ENCODE peak calls at places on chromosomes 16 and 17, in ten cellular contexts. M is lung, H is H9, E is Peyer's patch, D is testis, W is IMR-90, J is A549, Q is pancreas, I is stomach, S is neural progenitor cell. C is an unnamed sample.

GRCh38 chr16:87297918-87298631 is 19.1 kb downstream of the C16orf95 start:
- DNase-seq in J (no peak), I (no peak), M (no peak), Q (no peak), E (no peak), W (peak; percentile 10), H (peak; percentile 70), S (peak; percentile 85), D (peak; percentile 38), C (no peak)

GRCh38 chr17:68584904-68585303 is 16.3 kb downstream of the FAM20A start:
- DNase-seq in W (no peak), D (no peak), J (no peak), S (no peak), I (no peak), H (peak; percentile 15), Q (no peak), E (no peak), M (no peak), C (no peak)

GRCh38 chr17:39699818-39700147 is at the start of gene ERBB2:
- DNase-seq in J (peak; percentile 92), D (peak; percentile 67), Q (peak; percentile 73), H (peak; percentile 88), I (peak; percentile 80), M (peak; percentile 81), E (peak; percentile 86), S (peak; percentile 85), W (peak; percentile 73), C (no peak)

GRCh38 chr16:72637306-72637705 is 410.6 kb downstream of the ZFHX3 start:
- DNase-seq in I (no peak), Q (no peak), J (peak; percentile 25), D (no peak), E (no peak), H (no peak), M (no peak), W (peak; percentile 77), S (no peak), C (no peak)

GRCh38 chr17:2366747-2367494 is 29.6 kb downstream of the SGSM2 start:
- DNase-seq in S (peak; percentile 66), Q (no peak), H (peak; percentile 85), M (no peak), D (no peak), I (no peak), J (peak; percentile 44), E (no peak), W (no peak), C (no peak)

GRCh38 chr17:43860077-43860725 is 13.2 kb downstream of the CD300LG start:
- DNase-seq in D (peak; percentile 60), I (no peak), M (no peak), W (no peak), E (peak; percentile 28), S (no peak), J (no peak), Q (no peak), H (no peak), C (no peak)

GRCh38 chr16:67663151-67663876 is 2.6 kb downstream of the PARD6A start:
- DNase-seq in W (no peak), Q (peak; percentile 51), I (no peak), S (peak; percentile 55), E (no peak), H (peak; percentile 79), J (peak; percentile 31), M (no peak), D (no peak), C (no peak)

GRCh38 chr16:64381979-64382378 is 739.9 kb downstream of the CDH11 start:
- DNase-seq in M (no peak), D (no peak), J (no peak), H (no peak), W (no peak), E (no peak), I (no peak), Q (no peak), S (no peak), C (no peak)

GRCh38 chr16:2531371-2531695 is at the start of gene CEMP1:
- DNase-seq in H (peak; percentile 47), M (peak; percentile 42), Q (no peak), J (no peak), I (no peak), S (no peak), D (no peak), W (no peak), E (no peak), C (no peak)

GRCh38 chr16:2531696-2532493 is 687 bp upstream of the CEMP1 start:
- DNase-seq in E (peak; percentile 99), W (peak; percentile 95), J (peak; percentile 96), D (peak; percentile 99), I (peak; percentile 99), M (peak; percentile 99), H (peak; percentile 98), Q (peak; percentile 98), S (peak; percentile 99), C (peak; percentile 97)

GRCh38 chr16:2529061-2529931 is 1.9 kb downstream of the CEMP1 start:
- DNase-seq in H (no peak), J (no peak), E (peak; percentile 48), S (no peak), M (no peak), I (no peak), W (peak; percentile 12), D (no peak), Q (peak; percentile 12), C (no peak)

GRCh38 chr16:2529961-2530628 is 1.1 kb downstream of the CEMP1 start:
- DNase-seq in W (no peak), I (no peak), J (no peak), D (no peak), E (peak; percentile 47), S (no peak), M (peak; percentile 29), H (no peak), Q (peak; percentile 19), C (no peak)

DNA sequence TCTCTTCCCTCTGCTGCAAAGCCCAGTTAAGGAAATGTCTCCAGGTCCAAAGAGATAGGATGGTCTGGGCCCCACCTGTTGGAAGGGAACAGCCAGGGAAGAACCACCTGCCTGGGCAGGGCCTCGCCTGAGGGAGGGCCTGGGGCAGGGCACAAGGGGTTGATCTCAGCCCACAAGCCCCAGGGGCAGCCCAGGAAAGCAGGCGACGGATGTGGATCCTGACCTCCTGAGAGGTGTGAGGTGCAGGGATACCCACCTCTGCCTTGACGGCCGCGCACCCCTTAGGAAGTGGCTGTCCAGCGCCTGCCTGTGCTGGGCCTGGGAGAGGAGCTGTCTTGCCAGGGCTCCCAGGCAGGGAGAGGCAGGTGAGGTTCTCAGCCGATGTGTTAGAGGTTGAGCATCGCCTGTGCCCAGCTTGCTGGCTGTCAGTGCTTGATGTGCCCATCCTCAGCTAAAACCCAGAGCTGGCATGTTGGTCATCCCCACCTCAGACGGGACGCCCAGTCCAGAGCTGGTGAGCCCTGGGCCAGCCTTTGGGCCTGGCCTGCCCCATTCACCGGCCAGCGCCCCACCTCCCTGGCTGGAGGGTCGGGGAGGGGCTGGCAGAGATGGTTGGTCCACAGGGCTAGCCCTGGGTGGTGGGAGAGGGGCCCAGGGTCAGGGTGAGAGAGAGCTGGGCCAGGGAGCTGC is 434 bp downstream of the CEMP1 start:
- DNase-seq in J (no peak), Q (peak; percentile 16), I (no peak), S (no peak), H (no peak), D (no peak), W (no peak), M (no peak), E (peak; percentile 56), C (no peak)
- H3K27ac ChIP-seq in J (peak overlapping the region; percentile 92), Q (peak overlapping the region; percentile 82), I (peak overlapping the region; percentile 96), S (no peak overlapping the region), H (no peak overlapping the region), D (no peak overlapping the region), W (no peak overlapping the region), M (no peak overlapping the region), E (peak overlapping the region; percentile 93), C (peak overlapping the region; percentile 94)

DNA sequence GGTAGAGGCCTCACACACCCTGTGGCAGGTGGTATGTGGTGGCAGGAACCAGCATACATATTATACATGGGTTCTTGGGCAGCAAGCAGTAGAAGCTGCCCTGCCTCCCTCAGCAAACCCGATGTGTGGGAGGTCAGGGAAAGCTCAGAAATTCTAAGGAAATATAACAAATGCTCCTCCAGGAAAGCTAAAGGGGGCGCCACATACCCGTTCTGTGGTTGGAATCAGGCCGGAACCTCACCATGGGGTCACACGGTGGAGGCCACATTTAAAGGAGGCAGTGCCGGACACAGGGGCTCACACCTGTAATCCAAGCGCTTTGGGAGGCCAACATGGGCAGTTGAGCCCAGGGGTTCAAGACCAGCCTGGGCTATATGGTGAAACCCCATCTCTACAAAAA is 12.4 kb upstream of the KATNB1 start:
- DNase-seq in D (no peak), H (peak; percentile 73), I (no peak), M (no peak), S (peak; percentile 44), Q (no peak), E (peak; percentile 24), W (no peak), J (peak; percentile 63), C (no peak)
- TF ChIP-seq CTCF in D (no peak), H (peak; percentile 70), I (no peak), M (no peak), S (peak; percentile 51), Q (no peak), E (peak; percentile 19), W (peak; percentile 17), J (peak; percentile 40), C (no peak)

GRCh38 chr17:54405826-54406225 is 494.8 kb upstream of the TOM1L1 start:
- DNase-seq in D (no peak), M (no peak), J (no peak), W (no peak), I (no peak), H (no peak), Q (no peak), S (no peak), E (no peak), C (no peak)

GRCh38 chr17:54404259-54404658 is 496.4 kb upstream of the TOM1L1 start:
- DNase-seq in Q (no peak), I (no peak), W (no peak), E (no peak), H (no peak), D (no peak), S (no peak), J (no peak), M (no peak), C (no peak)

DNA sequence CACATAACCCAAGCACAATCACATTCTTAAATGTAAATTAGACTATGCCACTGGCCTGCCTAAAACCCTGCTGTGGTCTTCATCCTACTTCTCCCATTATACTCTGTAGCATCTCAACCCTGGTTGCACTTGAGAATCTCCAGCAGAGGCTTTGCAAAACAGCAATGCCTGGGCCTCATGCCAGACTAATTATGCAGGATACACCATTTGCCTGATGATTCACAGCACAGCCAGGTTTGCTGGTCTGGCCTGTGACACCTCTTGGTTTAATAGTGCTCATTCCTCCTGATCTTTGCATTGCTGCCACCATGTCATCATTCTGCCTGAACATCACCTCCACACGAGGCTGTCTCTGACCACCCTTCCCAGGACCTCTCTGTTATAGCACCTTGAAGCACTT is 491.9 kb upstream of the TOM1L1 start:
- DNase-seq in J (no peak), D (no peak), E (no peak), I (no peak), Q (no peak), H (no peak), M (no peak), S (no peak), W (no peak), C (no peak)
- H3K9me3 ChIP-seq in J (no peaks in the 10 kb centered on the region), D (no peaks in the 10 kb centered on the region), E (no peaks in the 10 kb centered on the region), I (no peaks in the 10 kb centered on the region), Q (no peaks in the 10 kb centered on the region), H (no peaks in the 10 kb centered on the region), M (no peaks in the 10 kb centered on the region), S (no peaks in the 10 kb centered on the region), W (peaks cover 12% of the 10 kb centered on the region), C (no peaks in the 10 kb centered on the region)

DNA sequence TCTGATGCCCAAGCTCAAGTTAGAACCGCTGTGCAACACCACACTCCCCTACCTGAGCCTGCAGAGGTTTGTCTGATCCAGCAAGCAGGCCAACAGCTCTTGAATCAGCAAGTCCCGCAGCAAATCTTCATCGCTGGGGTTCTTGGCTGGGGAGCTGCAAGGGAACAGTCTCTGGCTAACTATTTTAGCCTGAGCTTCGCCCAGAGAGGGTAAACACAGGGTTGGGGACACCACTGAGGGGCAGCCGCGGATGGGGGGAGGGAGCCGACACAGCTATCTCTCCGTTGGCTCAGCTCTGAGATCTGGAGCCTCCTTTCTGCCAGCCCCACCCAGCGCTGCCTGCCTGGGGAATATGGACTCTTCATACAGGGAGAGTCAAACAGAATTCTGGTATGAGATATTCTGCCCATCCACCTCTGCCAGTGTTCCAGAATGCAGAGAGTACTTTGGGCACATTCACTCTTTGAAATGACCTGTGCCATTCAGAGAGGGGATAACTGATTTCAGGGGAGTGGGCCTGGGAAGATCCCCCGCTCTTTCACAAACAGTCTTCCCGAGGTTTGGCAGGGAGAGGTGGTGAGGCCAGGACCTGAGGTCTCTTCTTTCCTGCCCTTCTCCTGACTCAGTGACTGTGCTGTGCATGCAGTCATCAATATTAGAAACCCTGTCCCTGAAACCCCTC is 7.4 kb downstream of the GIP start:
- DNase-seq in S (peak; percentile 36), M (no peak), D (no peak), Q (no peak), W (no peak), E (no peak), I (no peak), H (peak; percentile 66), J (peak; percentile 69), C (no peak)
- H3K27ac ChIP-seq in S (no peak overlapping the region), M (no peak overlapping the region), D (no peak overlapping the region), Q (no peak overlapping the region), W (peak overlapping the region; percentile 29), E (no peak overlapping the region), I (no peak overlapping the region), H (no peak overlapping the region), J (peak overlapping the region; percentile 94), C (no peak overlapping the region)